ENCODE peak calls at places on chromosomes 16 and 17, in eight cellular contexts. Q is neural progenitor cell, R is Panc1, I is foreskin keratinocyte, F is upper lobe of right lung, T is fibroblast of lung, H is ascending aorta, Z is heart left ventricle. Y is an unnamed sample.

GRCh38 chr16:72210571-72210970 is 38.6 kb upstream of the PMFBP1 start:
- DNase-seq in Q (no peak), R (no peak), I (no peak), F (no peak), T (no peak), H (no peak), Z (no peak), Y (no peak)

GRCh38 chr17:47862621-47863440 is 11.9 kb upstream of the SP6 start:
- DNase-seq in Q (no peak), R (peak; percentile 41), I (peak; percentile 66), F (no peak), T (peak; percentile 76), H (no peak), Z (no peak), Y (no peak)

GRCh38 chr17:65177901-65178300 is 40.7 kb downstream of the RGS9 start:
- DNase-seq in Q (no peak), R (no peak), I (no peak), F (no peak), T (peak; percentile 71), H (no peak), Z (no peak), Y (no peak)

GRCh38 chr16:89199241-89200123 is 855 bp downstream of the SLC22A31 start:
- DNase-seq in Q (no peak), R (no peak), I (no peak), F (peak; percentile 65), T (no peak), H (no peak), Z (no peak), Y (no peak)

GRCh38 chr16:22948603-22949368 is 134.8 kb downstream of the HS3ST2 start:
- DNase-seq in Q (peak; percentile 81), R (peak; percentile 48), I (peak; percentile 61), F (peak; percentile 66), T (peak; percentile 59), H (peak; percentile 79), Z (peak; percentile 58), Y (no peak)

GRCh38 chr16:81261049-81261648 is 22.7 kb downstream of the BCO1 start:
- DNase-seq in Q (no peak), R (peak; percentile 13), I (no peak), F (no peak), T (no peak), H (no peak), Z (no peak), Y (no peak)

GRCh38 chr16:50711862-50712567 is 18.6 kb downstream of the NOD2 start:
- DNase-seq in Q (no peak), R (no peak), I (no peak), F (no peak), T (no peak), H (no peak), Z (peak; percentile 65), Y (no peak)

GRCh38 chr16:72999541-73000019 is 48.3 kb downstream of the ZFHX3 start:
- DNase-seq in Q (no peak), R (no peak), I (no peak), F (peak; percentile 45), T (no peak), H (peak; percentile 45), Z (no peak), Y (no peak)

GRCh38 chr17:41171881-41172280 is 3.9 kb upstream of the KRTAP4-3 start:
- DNase-seq in Q (no peak), R (no peak), I (no peak), F (no peak), T (no peak), H (no peak), Z (no peak), Y (no peak)

GRCh38 chr17:49223517-49224197 is 6.9 kb downstream of the PHOSPHO1 start:
- DNase-seq in Q (peak; percentile 77), R (no peak), I (no peak), F (peak; percentile 77), T (no peak), H (no peak), Z (peak; percentile 58), Y (peak; percentile 67)

DNA sequence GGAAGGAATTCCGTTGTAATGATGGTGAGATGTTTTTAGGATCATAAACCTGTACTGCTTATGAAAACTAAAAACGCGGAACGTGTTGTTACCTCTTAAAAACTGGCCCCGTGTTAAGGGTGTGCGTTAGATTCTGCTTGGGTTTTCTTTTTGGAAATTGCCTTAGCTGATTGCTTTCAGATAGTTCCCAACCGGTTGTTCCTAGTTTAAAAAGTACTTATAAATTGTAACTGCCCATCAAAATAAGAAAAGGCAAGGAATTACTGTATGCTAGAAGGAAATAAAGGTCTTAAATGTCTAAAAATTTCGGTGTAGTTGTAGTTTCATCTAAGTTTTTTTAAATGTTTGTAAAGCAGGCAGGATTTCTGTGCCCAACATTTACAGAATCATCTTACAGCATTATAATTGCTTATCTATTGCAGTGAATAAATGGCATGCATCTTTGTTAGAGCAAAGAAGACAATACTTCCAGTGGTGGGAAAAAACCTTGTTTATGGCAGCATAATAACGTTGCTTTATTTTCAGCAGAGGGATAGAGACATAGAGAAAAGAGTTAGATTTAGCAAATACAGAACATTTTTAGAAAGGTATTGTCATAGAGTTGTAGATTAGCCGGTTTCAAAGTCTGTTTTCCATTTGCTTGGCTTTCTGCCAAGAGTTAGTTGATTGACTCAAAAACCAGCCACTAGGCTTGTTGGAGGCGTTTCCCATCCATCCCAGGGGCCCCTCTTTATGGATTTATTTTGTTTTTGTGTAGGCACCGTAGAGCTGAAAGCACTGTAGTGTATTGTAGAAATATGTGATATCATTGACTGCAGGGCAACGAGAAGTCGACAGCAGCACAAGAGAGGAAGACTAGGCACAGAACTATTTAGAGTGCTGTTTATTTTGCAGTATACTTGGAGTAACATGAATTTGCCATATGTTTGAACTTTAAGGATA is 1.7 kb downstream of the PPM1D start:
- DNase-seq in Q (peak; percentile 75), R (no peak), I (peak; percentile 34), F (no peak), T (peak; percentile 91), H (peak; percentile 76), Z (peak; percentile 59), Y (no peak)
- TF ChIP-seq CTCF in Q (no peak), R (peak; percentile 59), I (no peak), F (no peak), T (no peak), H (no peak), Z (no peak), Y (peak; percentile 7)

DNA sequence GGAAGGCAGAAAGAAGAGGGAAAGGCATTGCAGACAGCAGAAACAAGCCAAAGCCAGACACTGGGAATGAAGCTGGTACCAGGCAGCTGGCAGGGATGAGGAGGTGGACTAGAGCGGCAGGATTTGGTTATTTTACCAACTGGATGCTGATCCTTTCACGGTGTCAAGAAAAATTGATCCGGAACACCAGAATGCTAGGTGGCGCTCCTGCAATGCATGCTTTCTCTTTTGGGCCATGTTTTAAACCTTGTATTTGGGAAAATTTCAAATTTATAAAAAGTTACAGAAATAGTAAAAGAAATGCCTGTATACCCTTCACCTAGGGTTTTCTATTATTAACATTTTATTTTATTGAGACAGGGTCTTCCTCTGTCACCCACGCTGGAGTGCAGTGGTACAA is 224.7 kb downstream of the SOX9 start:
- DNase-seq in Q (no peak), R (no peak), I (no peak), F (no peak), T (no peak), H (no peak), Z (no peak), Y (no peak)
- TF ChIP-seq CTCF in Q (no peak), R (no peak), I (peak; percentile 37), F (no peak), T (no peak), H (no peak), Z (no peak), Y (no peak)

GRCh38 chr17:56659622-56660021 is 66.1 kb downstream of the NOG start:
- DNase-seq in Q (no peak), R (no peak), I (no peak), F (no peak), T (no peak), H (no peak), Z (no peak), Y (no peak)

GRCh38 chr17:56665864-56666263 is 72.4 kb downstream of the NOG start:
- DNase-seq in Q (peak; percentile 8), R (no peak), I (no peak), F (no peak), T (no peak), H (no peak), Z (no peak), Y (no peak)

GRCh38 chr17:56658648-56659047 is 65.1 kb downstream of the NOG start:
- DNase-seq in Q (no peak), R (no peak), I (no peak), F (no peak), T (no peak), H (no peak), Z (no peak), Y (no peak)

GRCh38 chr17:56656961-56657360 is 63.5 kb downstream of the NOG start:
- DNase-seq in Q (no peak), R (no peak), I (no peak), F (no peak), T (no peak), H (no peak), Z (no peak), Y (no peak)

DNA sequence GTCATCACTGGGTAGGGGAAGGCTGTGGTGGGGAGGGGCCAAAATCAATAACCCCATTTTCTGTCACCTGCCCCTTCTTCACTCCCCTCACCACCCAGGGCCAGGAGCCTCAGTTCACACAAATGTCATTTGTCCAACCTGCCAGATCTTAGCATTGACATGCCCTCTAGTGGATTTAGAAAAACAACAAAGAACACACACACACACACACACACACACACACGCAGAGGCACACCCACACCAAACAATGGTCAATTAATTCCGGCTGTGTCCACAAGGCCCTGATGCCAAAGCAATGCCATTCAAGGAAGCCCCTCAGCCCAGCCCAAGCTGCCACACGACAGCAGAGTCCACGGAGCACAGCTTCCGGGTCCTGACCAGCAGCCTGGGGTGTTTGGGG is 68.4 kb downstream of the NOG start:
- DNase-seq in Q (peak; percentile 10), R (no peak), I (no peak), F (no peak), T (no peak), H (no peak), Z (no peak), Y (no peak)
- TF ChIP-seq CTCF in Q (no peak), R (no peak), I (no peak), F (no peak), T (no peak), H (no peak), Z (no peak), Y (no peak)

GRCh38 chr17:38791162-38791561 is 8.2 kb downstream of the PIP4K2B start:
- DNase-seq in Q (no peak), R (no peak), I (no peak), F (no peak), T (no peak), H (no peak), Z (no peak), Y (no peak)

GRCh38 chr17:38783227-38783626 is 16.1 kb downstream of the PIP4K2B start:
- DNase-seq in Q (no peak), R (no peak), I (no peak), F (no peak), T (no peak), H (no peak), Z (no peak), Y (no peak)

GRCh38 chr17:38789185-38789584 is 10.2 kb downstream of the PIP4K2B start:
- DNase-seq in Q (peak; percentile 85), R (no peak), I (no peak), F (no peak), T (peak; percentile 15), H (no peak), Z (no peak), Y (no peak)

DNA sequence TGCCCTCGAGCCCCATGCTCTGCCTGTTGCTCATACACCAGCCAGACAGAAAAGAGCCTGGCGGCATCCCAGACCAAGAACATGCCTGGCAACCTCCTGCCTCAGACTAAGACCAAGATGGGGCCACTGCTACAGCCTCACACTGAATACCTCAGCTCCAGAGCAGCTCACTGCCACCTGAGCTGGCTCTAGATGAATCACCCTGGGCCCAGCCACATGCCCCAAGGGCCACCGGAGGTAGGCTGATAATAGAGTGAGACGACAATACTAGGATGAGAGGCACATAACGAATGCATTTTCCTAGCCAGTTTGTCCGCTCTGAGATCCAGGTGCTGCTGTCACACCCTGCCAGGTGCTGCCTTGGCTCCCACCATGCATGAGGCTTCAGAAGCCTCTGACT is 13.0 kb downstream of the PIP4K2B start:
- DNase-seq in Q (no peak), R (no peak), I (no peak), F (no peak), T (no peak), H (no peak), Z (no peak), Y (no peak)
- TF ChIP-seq CTCF in Q (no peak), R (no peak), I (no peak), F (no peak), T (no peak), H (no peak), Z (no peak), Y (no peak)